ENCODE peak calls at places on chromosomes 3 and 15, in eight cellular contexts. W, U, V, M, C, Q, F and P are unnamed samples.

GRCh38 chr3:12193485-12194165 is 34.9 kb upstream of the TIMP4 start:
- DNase-seq in W (no peak), U (no peak), V (peak), M (peak), C (peak), Q (peak), F (no peak), P (no peak)

GRCh38 chr3:8371085-8371551 is 130.5 kb upstream of the LMCD1 start:
- DNase-seq in W (no peak), U (no peak), V (peak), M (peak), C (peak), Q (no peak), F (no peak), P (no peak)

GRCh38 chr3:185216587-185216918 is 37.3 kb downstream of the EHHADH start:
- DNase-seq in W (no peak), U (no peak), V (peak), M (no peak), C (peak), Q (no peak), F (no peak), P (no peak)

GRCh38 chr3:120177907-120178306 is 83.7 kb upstream of the GSK3B start:
- DNase-seq in W (no peak), U (no peak), V (peak), M (no peak), C (no peak), Q (no peak), F (no peak), P (no peak)

GRCh38 chr3:159418571-159419526 is 569.8 kb upstream of the IL12A start:
- DNase-seq in W (no peak), U (no peak), V (peak), M (no peak), C (no peak), Q (no peak), F (no peak), P (no peak)

GRCh38 chr3:111324645-111325044 is 217.4 kb upstream of the CD96 start:
- DNase-seq in W (no peak), U (no peak), V (no peak), M (no peak), C (no peak), Q (no peak), F (no peak), P (no peak)

GRCh38 chr15:68421798-68422402 is 10.1 kb downstream of the ITGA11 start:
- DNase-seq in W (no peak), U (no peak), V (no peak), M (no peak), C (no peak), Q (no peak), F (no peak), P (no peak)

GRCh38 chr15:63323798-63324651 is 46.6 kb downstream of the APH1B start:
- DNase-seq in W (no peak), U (no peak), V (no peak), M (no peak), C (no peak), Q (no peak), F (no peak), P (no peak)

GRCh38 chr3:178289544-178290160 is 246.6 kb upstream of the KCNMB2 start:
- DNase-seq in W (no peak), U (no peak), V (peak), M (no peak), C (peak), Q (no peak), F (no peak), P (no peak)

GRCh38 chr15:23629234-23629805 is 18.3 kb downstream of the MAGEL2 start:
- DNase-seq in W (no peak), U (no peak), V (peak), M (no peak), C (no peak), Q (no peak), F (no peak), P (no peak)

GRCh38 chr15:65006876-65007275 is 17.2 kb upstream of the SPG21 start:
- DNase-seq in W (no peak), U (no peak), V (no peak), M (no peak), C (no peak), Q (no peak), F (no peak), P (no peak)